ENCODE peak calls at places on chromosomes 3 and 15, in five cellular contexts. G is HepG2, Y is HEK293T, H is H1, N is GM12878. E is an unnamed sample.

GRCh38 chr15:99967841-99968371 is 234.7 kb upstream of the LYSMD4 start:
- DNase-seq in N (no peak), Y (no peak), H (no peak), G (no peak), E (no peak)

GRCh38 chr3:115986555-115987207 is 363.4 kb downstream of the GAP43 start:
- DNase-seq in N (no peak), Y (peak), G (peak), H (no peak), E (no peak)

GRCh38 chr3:159844801-159845261 is 143.8 kb upstream of the IL12A start:
- DNase-seq in H (no peak), Y (no peak), N (no peak), G (no peak), E (no peak)

GRCh38 chr3:136624381-136624780 is 127.8 kb downstream of the STAG1 start:
- DNase-seq in N (no peak), G (no peak), Y (no peak), H (no peak), E (no peak)

GRCh38 chr3:195900426-195901355 is 7.7 kb downstream of the TNK2 start:
- DNase-seq in H (no peak), G (peak), Y (no peak), N (no peak), E (no peak)

GRCh38 chr15:39028069-39028468 is 463.5 kb upstream of the RASGRP1 start:
- DNase-seq in Y (no peak), H (no peak), G (no peak), N (no peak), E (no peak)

GRCh38 chr3:84836961-84837360 is 121.8 kb upstream of the CADM2 start:
- DNase-seq in N (no peak), G (no peak), H (peak), Y (peak), E (peak)

GRCh38 chr3:172591876-172592771 is 68.9 kb upstream of the TNFSF10 start:
- DNase-seq in H (no peak), Y (no peak), G (no peak), N (peak), E (no peak)

GRCh38 chr15:32717290-32718081 is at the start of gene GREM1:
- DNase-seq in N (no peak), Y (no peak), H (no peak), G (no peak), E (no peak)

GRCh38 chr3:16999871-17000270 is 115.1 kb downstream of the PLCL2 start:
- DNase-seq in G (no peak), N (no peak), H (no peak), Y (no peak), E (peak)

GRCh38 chr3:189573004-189573403 is 58.2 kb upstream of the TP63 start:
- DNase-seq in N (peak), G (no peak), Y (no peak), H (no peak), E (no peak)

GRCh38 chr3:109445210-109445609 is 107.9 kb upstream of the DPPA4 start:
- DNase-seq in N (no peak), G (no peak), Y (no peak), H (no peak), E (no peak)

GRCh38 chr3:144772372-144772771 is 800.7 kb downstream of the DIPK2A start:
- DNase-seq in G (no peak), Y (no peak), H (no peak), N (no peak), E (no peak)

GRCh38 chr3:105835606-105836005 is 33.2 kb downstream of the CBLB start:
- DNase-seq in N (no peak), G (no peak), Y (no peak), H (no peak), E (no peak)

GRCh38 chr3:149462051-149462450 is 12.4 kb upstream of the TM4SF4 start:
- DNase-seq in N (no peak), Y (no peak), G (no peak), H (no peak), E (no peak)

GRCh38 chr3:77420316-77420715 is 380.4 kb downstream of the ROBO2 start:
- DNase-seq in H (no peak), G (no peak), Y (no peak), N (no peak), E (no peak)

GRCh38 chr15:75733761-75734651 is 21.4 kb upstream of the CSPG4 start:
- DNase-seq in H (no peak), N (no peak), G (no peak), Y (no peak), E (no peak)

GRCh38 chr3:110413807-110414748 is 657.5 kb upstream of the NECTIN3 start:
- DNase-seq in Y (no peak), N (no peak), H (no peak), G (no peak), E (no peak)

GRCh38 chr3:172078244-172078643 is 38.9 kb downstream of the FNDC3B start:
- DNase-seq in N (no peak), H (no peak), G (peak), Y (no peak), E (no peak)

GRCh38 chr15:100849021-100849831 is 30.4 kb upstream of the ALDH1A3 start:
- DNase-seq in Y (no peak), N (no peak), G (no peak), H (no peak), E (peak)

DNA sequence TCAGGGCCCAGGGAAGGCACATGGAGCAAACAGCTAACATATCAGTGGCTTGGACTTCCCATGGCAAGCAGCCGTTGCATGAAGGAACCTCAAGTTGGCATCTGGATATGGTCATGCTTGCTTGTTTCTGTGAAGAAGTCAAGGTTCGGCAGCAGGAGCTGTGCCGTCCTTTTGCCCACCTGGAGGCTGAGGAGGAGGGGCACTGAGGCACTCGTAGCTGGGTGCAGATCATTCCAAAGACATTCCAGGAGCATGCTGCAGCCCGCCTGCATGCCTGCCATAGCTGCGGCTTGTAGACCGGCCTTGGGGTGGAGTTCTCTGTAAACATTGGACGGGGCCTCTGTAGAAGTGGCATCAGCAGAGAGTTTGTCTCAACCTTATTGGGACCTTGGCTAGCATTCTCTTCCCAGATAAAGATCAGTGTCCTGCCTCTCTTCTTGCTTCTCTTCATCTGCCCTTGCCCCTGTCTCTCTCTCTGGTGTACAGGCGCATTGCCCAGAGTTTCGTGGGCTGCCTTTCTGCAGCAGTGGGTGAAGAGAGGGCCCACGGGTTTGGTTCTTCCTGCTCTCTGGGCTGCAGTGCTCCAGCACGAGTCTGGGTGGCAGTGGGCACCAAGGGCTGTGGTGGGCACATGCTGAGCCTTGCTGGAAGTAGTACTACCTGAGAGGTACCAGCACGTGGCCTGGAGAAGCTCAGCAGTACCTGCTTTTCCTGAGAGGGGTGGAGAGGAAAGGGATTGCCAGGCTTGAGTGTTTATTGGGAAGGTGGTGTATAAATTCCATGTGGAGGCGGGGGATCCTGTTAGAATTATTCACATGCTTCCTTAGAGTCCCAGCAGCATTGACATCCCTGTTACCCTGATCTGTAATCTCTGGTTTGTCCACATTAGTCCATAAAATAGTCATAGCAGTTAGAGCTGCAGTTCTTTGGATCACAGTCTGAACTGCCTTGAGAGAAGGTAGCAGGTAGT is 49.4 kb downstream of the CHCHD6 start:
- DNase-seq in H (no peak), G (peak), Y (no peak), N (no peak), E (no peak)
- TF ChIP-seq SUZ12 in H (no peak), G (no peak), Y (no peak), N (no peak), E (no peak)

DNA sequence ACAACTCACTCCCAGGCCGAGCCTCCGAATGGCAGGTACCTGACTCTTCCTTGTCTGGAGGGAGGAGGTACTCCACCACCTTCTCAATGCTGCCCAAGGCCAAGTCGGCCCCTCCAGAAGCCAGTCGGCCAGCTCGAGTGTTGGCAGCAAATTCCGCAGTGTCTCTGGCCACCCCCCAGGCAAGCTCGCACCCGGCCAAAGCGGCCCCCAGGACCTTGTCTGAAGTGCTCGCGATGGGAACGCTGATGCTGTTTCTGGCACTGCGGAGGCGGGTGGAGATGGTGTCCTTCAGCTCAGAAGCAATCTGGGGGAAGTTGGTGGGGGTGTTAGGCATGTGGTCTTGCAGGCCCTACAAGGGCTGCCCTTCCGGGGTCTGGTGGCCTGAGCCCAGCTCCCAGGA is 9.2 kb downstream of the PLIN1 start:
- DNase-seq in Y (no peak), H (no peak), N (no peak), G (no peak), E (no peak)
- TF ChIP-seq SUZ12 in Y (no peak), H (no peak), N (no peak), G (no peak), E (no peak)

DNA sequence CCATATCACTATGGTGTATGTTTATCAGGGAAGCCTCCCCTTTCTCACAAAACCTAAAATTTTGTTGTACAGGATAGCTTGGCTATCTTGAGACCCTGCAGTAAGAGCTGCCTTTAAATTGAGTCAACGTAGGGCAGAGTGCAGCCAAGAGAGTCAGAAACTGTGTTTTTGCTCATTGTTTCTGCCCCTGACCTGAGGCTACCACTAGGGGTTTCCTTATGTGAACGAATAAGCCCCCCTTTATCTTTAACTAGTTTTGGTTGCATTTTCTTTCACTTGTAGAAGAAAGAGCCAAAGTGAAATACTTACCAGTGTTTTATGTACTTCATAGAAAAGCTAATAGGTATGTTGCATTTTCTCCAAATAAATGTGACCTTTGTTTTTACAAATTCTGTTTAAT is 149.9 kb upstream of the TMC3 start:
- DNase-seq in N (no peak), H (no peak), Y (no peak), G (no peak), E (no peak)
- TF ChIP-seq SUZ12 in N (no peak), H (no peak), Y (no peak), G (no peak), E (no peak)

GRCh38 chr15:29569533-29570092 is 252.7 kb downstream of the TJP1 start:
- DNase-seq in H (no peak), Y (no peak), G (no peak), N (no peak), E (no peak)

GRCh38 chr15:29570121-29570930 is 251.9 kb downstream of the TJP1 start:
- DNase-seq in Y (peak), G (no peak), H (no peak), N (no peak), E (no peak)

GRCh38 chr15:29568840-29569532 is 253.3 kb downstream of the TJP1 start:
- DNase-seq in Y (peak), H (no peak), N (no peak), G (peak), E (no peak)

GRCh38 chr15:29571728-29572454 is 250.4 kb downstream of the TJP1 start:
- DNase-seq in G (no peak), N (no peak), Y (no peak), H (no peak), E (no peak)

GRCh38 chr15:29570931-29571727 is 251.1 kb downstream of the TJP1 start:
- DNase-seq in H (no peak), N (no peak), Y (peak), G (no peak), E (peak)
- TF ChIP-seq SUZ12 in H (no peak), N (peak), Y (no peak), G (no peak), E (no peak)

E was measured in NT2/D1.